ENCODE peak calls at places on chromosomes 7 and 10, in nine cellular contexts. One of them, this sample, is unnamed.

GRCh38 chr7:35474100-35474499 is 220.2 kb upstream of the TBX20 start:
- DNase-seq in NCI-H2171: no peak
- DNase-seq in WERI-Rb-1: no peak
- DNase-seq in stimulated activated CD4-positive, alpha-beta T cell treated with anti-CD3 and anti-CD28 coated beads, TNF-alpha, amount 100 ng/mL, for 1 hour: no peak
- DNase-seq in amniotic stem cell: no peak
- DNase-seq in progenitor cell of endocrine pancreas: no peak
- DNase-seq in activated naive CD8-positive, alpha-beta T cell treated with anti-CD3 and anti-CD28 coated beads, Interleukin-2, amount 50 U/mL, for 16 hours: no peak
- DNase-seq in non-pigmented ciliary epithelial cell: no peak
- DNase-seq in right atrium auricular region: no peak
- DNase-seq in this sample: no peak

GRCh38 chr7:77473240-77474005 is 57.3 kb upstream of the GSAP start:
- DNase-seq in NCI-H2171: no peak
- DNase-seq in WERI-Rb-1: no peak
- DNase-seq in stimulated activated CD4-positive, alpha-beta T cell treated with anti-CD3 and anti-CD28 coated beads, TNF-alpha, amount 100 ng/mL, for 1 hour: no peak
- DNase-seq in amniotic stem cell: no peak
- DNase-seq in progenitor cell of endocrine pancreas: no peak
- DNase-seq in activated naive CD8-positive, alpha-beta T cell treated with anti-CD3 and anti-CD28 coated beads, Interleukin-2, amount 50 U/mL, for 16 hours: no peak
- DNase-seq in non-pigmented ciliary epithelial cell: no peak
- DNase-seq in right atrium auricular region: no peak
- DNase-seq in this sample: no peak

GRCh38 chr10:59240581-59241183 is 64.2 kb downstream of the PHYHIPL start:
- DNase-seq in NCI-H2171: no peak
- DNase-seq in WERI-Rb-1: no peak
- DNase-seq in stimulated activated CD4-positive, alpha-beta T cell treated with anti-CD3 and anti-CD28 coated beads, TNF-alpha, amount 100 ng/mL, for 1 hour: no peak
- DNase-seq in amniotic stem cell: peak
- DNase-seq in progenitor cell of endocrine pancreas: no peak
- DNase-seq in activated naive CD8-positive, alpha-beta T cell treated with anti-CD3 and anti-CD28 coated beads, Interleukin-2, amount 50 U/mL, for 16 hours: no peak
- DNase-seq in non-pigmented ciliary epithelial cell: peak
- DNase-seq in right atrium auricular region: no peak
- DNase-seq in this sample: peak

GRCh38 chr7:111224354-111225231 is 133.7 kb downstream of the LRRN3 start:
- DNase-seq in NCI-H2171: no peak
- DNase-seq in WERI-Rb-1: no peak
- DNase-seq in stimulated activated CD4-positive, alpha-beta T cell treated with anti-CD3 and anti-CD28 coated beads, TNF-alpha, amount 100 ng/mL, for 1 hour: no peak
- DNase-seq in amniotic stem cell: no peak
- DNase-seq in progenitor cell of endocrine pancreas: no peak
- DNase-seq in activated naive CD8-positive, alpha-beta T cell treated with anti-CD3 and anti-CD28 coated beads, Interleukin-2, amount 50 U/mL, for 16 hours: no peak
- DNase-seq in non-pigmented ciliary epithelial cell: no peak
- DNase-seq in right atrium auricular region: no peak
- DNase-seq in this sample: no peak

GRCh38 chr7:123210986-123211385 is 11.2 kb upstream of the SLC13A1 start:
- DNase-seq in NCI-H2171: no peak
- DNase-seq in WERI-Rb-1: no peak
- DNase-seq in stimulated activated CD4-positive, alpha-beta T cell treated with anti-CD3 and anti-CD28 coated beads, TNF-alpha, amount 100 ng/mL, for 1 hour: no peak
- DNase-seq in amniotic stem cell: no peak
- DNase-seq in progenitor cell of endocrine pancreas: no peak
- DNase-seq in activated naive CD8-positive, alpha-beta T cell treated with anti-CD3 and anti-CD28 coated beads, Interleukin-2, amount 50 U/mL, for 16 hours: no peak
- DNase-seq in non-pigmented ciliary epithelial cell: no peak
- DNase-seq in right atrium auricular region: no peak
- DNase-seq in this sample: no peak

GRCh38 chr10:11170993-11171416 is 153.3 kb downstream of the CELF2 start:
- DNase-seq in NCI-H2171: no peak
- DNase-seq in WERI-Rb-1: no peak
- DNase-seq in stimulated activated CD4-positive, alpha-beta T cell treated with anti-CD3 and anti-CD28 coated beads, TNF-alpha, amount 100 ng/mL, for 1 hour: no peak
- DNase-seq in amniotic stem cell: no peak
- DNase-seq in progenitor cell of endocrine pancreas: no peak
- DNase-seq in activated naive CD8-positive, alpha-beta T cell treated with anti-CD3 and anti-CD28 coated beads, Interleukin-2, amount 50 U/mL, for 16 hours: no peak
- DNase-seq in non-pigmented ciliary epithelial cell: no peak
- DNase-seq in right atrium auricular region: no peak
- DNase-seq in this sample: no peak

GRCh38 chr10:114987995-114988394 is 50.0 kb downstream of the TRUB1 start:
- DNase-seq in NCI-H2171: no peak
- DNase-seq in WERI-Rb-1: no peak
- DNase-seq in stimulated activated CD4-positive, alpha-beta T cell treated with anti-CD3 and anti-CD28 coated beads, TNF-alpha, amount 100 ng/mL, for 1 hour: no peak
- DNase-seq in amniotic stem cell: no peak
- DNase-seq in progenitor cell of endocrine pancreas: no peak
- DNase-seq in activated naive CD8-positive, alpha-beta T cell treated with anti-CD3 and anti-CD28 coated beads, Interleukin-2, amount 50 U/mL, for 16 hours: no peak
- DNase-seq in non-pigmented ciliary epithelial cell: peak
- DNase-seq in right atrium auricular region: no peak
- DNase-seq in this sample: no peak

GRCh38 chr10:110311357-110311949 is 6.7 kb upstream of the SMNDC1 start:
- DNase-seq in NCI-H2171: peak
- DNase-seq in WERI-Rb-1: peak
- DNase-seq in stimulated activated CD4-positive, alpha-beta T cell treated with anti-CD3 and anti-CD28 coated beads, TNF-alpha, amount 100 ng/mL, for 1 hour: no peak
- DNase-seq in amniotic stem cell: peak
- DNase-seq in progenitor cell of endocrine pancreas: peak
- DNase-seq in activated naive CD8-positive, alpha-beta T cell treated with anti-CD3 and anti-CD28 coated beads, Interleukin-2, amount 50 U/mL, for 16 hours: no peak
- DNase-seq in non-pigmented ciliary epithelial cell: no peak
- DNase-seq in right atrium auricular region: no peak
- DNase-seq in this sample: peak

GRCh38 chr7:25835191-25835590 is 316.8 kb upstream of the NFE2L3 start:
- DNase-seq in NCI-H2171: no peak
- DNase-seq in WERI-Rb-1: no peak
- DNase-seq in stimulated activated CD4-positive, alpha-beta T cell treated with anti-CD3 and anti-CD28 coated beads, TNF-alpha, amount 100 ng/mL, for 1 hour: no peak
- DNase-seq in amniotic stem cell: no peak
- DNase-seq in progenitor cell of endocrine pancreas: no peak
- DNase-seq in activated naive CD8-positive, alpha-beta T cell treated with anti-CD3 and anti-CD28 coated beads, Interleukin-2, amount 50 U/mL, for 16 hours: no peak
- DNase-seq in non-pigmented ciliary epithelial cell: no peak
- DNase-seq in right atrium auricular region: no peak
- DNase-seq in this sample: no peak

GRCh38 chr7:128867842-128868623 is 5.4 kb downstream of the ATP6V1F start:
- DNase-seq in NCI-H2171: peak
- DNase-seq in WERI-Rb-1: peak
- DNase-seq in stimulated activated CD4-positive, alpha-beta T cell treated with anti-CD3 and anti-CD28 coated beads, TNF-alpha, amount 100 ng/mL, for 1 hour: no peak
- DNase-seq in amniotic stem cell: no peak
- DNase-seq in progenitor cell of endocrine pancreas: no peak
- DNase-seq in activated naive CD8-positive, alpha-beta T cell treated with anti-CD3 and anti-CD28 coated beads, Interleukin-2, amount 50 U/mL, for 16 hours: no peak
- DNase-seq in non-pigmented ciliary epithelial cell: no peak
- DNase-seq in right atrium auricular region: no peak
- DNase-seq in this sample: no peak

GRCh38 chr10:77084431-77085144 is 553.0 kb downstream of the KCNMA1 start:
- DNase-seq in NCI-H2171: no peak
- DNase-seq in WERI-Rb-1: no peak
- DNase-seq in stimulated activated CD4-positive, alpha-beta T cell treated with anti-CD3 and anti-CD28 coated beads, TNF-alpha, amount 100 ng/mL, for 1 hour: no peak
- DNase-seq in amniotic stem cell: no peak
- DNase-seq in progenitor cell of endocrine pancreas: no peak
- DNase-seq in activated naive CD8-positive, alpha-beta T cell treated with anti-CD3 and anti-CD28 coated beads, Interleukin-2, amount 50 U/mL, for 16 hours: no peak
- DNase-seq in non-pigmented ciliary epithelial cell: no peak
- DNase-seq in right atrium auricular region: no peak
- DNase-seq in this sample: no peak